ENCODE peak calls at places on chromosome 12, in five cellular contexts. K is GM12878, D is gastrocnemius medialis, G is astrocyte of the spinal cord, B is stomach. X is an unnamed sample.

GRCh38 chr12:26748741-26749431 is 84.1 kb downstream of the ITPR2 start:
- DNase-seq in K (peak), D (no peak), G (peak), B (no peak), X (no peak)

GRCh38 chr12:116717466-116718457 is 20.1 kb downstream of the SPRING1 start:
- DNase-seq in K (no peak), D (peak), G (peak), B (no peak), X (no peak)

GRCh38 chr12:64531665-64532334 is 78.5 kb upstream of the RASSF3 start:
- DNase-seq in K (no peak), D (no peak), G (no peak), B (no peak), X (no peak)

GRCh38 chr12:100555722-100556121 is 17.8 kb upstream of the GAS2L3 start:
- DNase-seq in K (no peak), D (no peak), G (no peak), B (no peak), X (no peak)

GRCh38 chr12:14619731-14620501 is 52.2 kb upstream of the PLBD1 start:
- DNase-seq in K (no peak), D (no peak), G (no peak), B (peak), X (no peak)

GRCh38 chr12:49942512-49942893 is 8.0 kb upstream of the AQP2 start:
- DNase-seq in K (no peak), D (no peak), G (no peak), B (no peak), X (peak)

GRCh38 chr12:39616666-39617065 is 2.9 kb downstream of the ABCD2 start:
- DNase-seq in K (no peak), D (no peak), G (no peak), B (no peak), X (no peak)

GRCh38 chr12:132281021-132281420 is 48.4 kb downstream of the GALNT9 start:
- DNase-seq in K (no peak), D (no peak), G (no peak), B (no peak), X (no peak)

GRCh38 chr12:68805592-68806120 is 2.3 kb upstream of the MDM2 start:
- DNase-seq in K (no peak), D (no peak), G (no peak), B (no peak), X (no peak)

GRCh38 chr12:1890119-1890703 is 28.2 kb downstream of the CACNA2D4 start:
- DNase-seq in K (no peak), D (no peak), G (no peak), B (no peak), X (no peak)

GRCh38 chr12:45478931-45479330 is 250.6 kb upstream of the ARID2 start:
- DNase-seq in K (no peak), D (no peak), G (no peak), B (no peak), X (no peak)

GRCh38 chr12:69688496-69689427 is 10.3 kb downstream of the BEST3 start:
- DNase-seq in K (no peak), D (peak), G (peak), B (peak), X (peak)

GRCh38 chr12:23055004-23055403 is 430.0 kb downstream of the ETNK1 start:
- DNase-seq in K (no peak), D (no peak), G (peak), B (no peak), X (no peak)

GRCh38 chr12:120043421-120043820 is 54.4 kb downstream of the BICDL1 start:
- DNase-seq in K (no peak), D (no peak), G (no peak), B (no peak), X (no peak)

GRCh38 chr12:87021400-87021799 is 765.2 kb upstream of the MGAT4C start:
- DNase-seq in K (no peak), D (no peak), G (no peak), B (no peak), X (no peak)

GRCh38 chr12:75635606-75636444 is 124.4 kb upstream of the KRR1 start:
- DNase-seq in K (no peak), D (no peak), G (peak), B (no peak), X (no peak)

GRCh38 chr12:69254046-69254445 is 14.7 kb downstream of the CPSF6 start:
- DNase-seq in K (peak), D (no peak), G (peak), B (no peak), X (no peak)

GRCh38 chr12:27627123-27627835 is 69.0 kb upstream of the REP15 start:
- DNase-seq in K (no peak), D (no peak), G (peak), B (no peak), X (peak)

GRCh38 chr12:43292699-43293098 is 259.3 kb downstream of the ADAMTS20 start:
- DNase-seq in K (no peak), D (no peak), G (peak), B (no peak), X (no peak)

GRCh38 chr12:112992541-112993398 is 14.5 kb downstream of the OAS2 start:
- DNase-seq in K (no peak), D (peak), G (peak), B (peak), X (no peak)

GRCh38 chr12:111173391-111174282 is 195.3 kb downstream of the PHETA1 start:
- DNase-seq in K (no peak), D (no peak), G (no peak), B (no peak), X (no peak)

GRCh38 chr12:43957732-43958131 is 121.9 kb downstream of the TMEM117 start:
- DNase-seq in K (peak), D (no peak), G (peak), B (no peak), X (no peak)

GRCh38 chr12:59548930-59549329 is 46.9 kb upstream of the SLC16A7 start:
- DNase-seq in K (no peak), D (no peak), G (no peak), B (peak), X (no peak)

GRCh38 chr12:54419088-54419887 is at the start of gene ITGA5:
- DNase-seq in K (no peak), D (peak), G (peak), B (peak), X (peak)

DNA sequence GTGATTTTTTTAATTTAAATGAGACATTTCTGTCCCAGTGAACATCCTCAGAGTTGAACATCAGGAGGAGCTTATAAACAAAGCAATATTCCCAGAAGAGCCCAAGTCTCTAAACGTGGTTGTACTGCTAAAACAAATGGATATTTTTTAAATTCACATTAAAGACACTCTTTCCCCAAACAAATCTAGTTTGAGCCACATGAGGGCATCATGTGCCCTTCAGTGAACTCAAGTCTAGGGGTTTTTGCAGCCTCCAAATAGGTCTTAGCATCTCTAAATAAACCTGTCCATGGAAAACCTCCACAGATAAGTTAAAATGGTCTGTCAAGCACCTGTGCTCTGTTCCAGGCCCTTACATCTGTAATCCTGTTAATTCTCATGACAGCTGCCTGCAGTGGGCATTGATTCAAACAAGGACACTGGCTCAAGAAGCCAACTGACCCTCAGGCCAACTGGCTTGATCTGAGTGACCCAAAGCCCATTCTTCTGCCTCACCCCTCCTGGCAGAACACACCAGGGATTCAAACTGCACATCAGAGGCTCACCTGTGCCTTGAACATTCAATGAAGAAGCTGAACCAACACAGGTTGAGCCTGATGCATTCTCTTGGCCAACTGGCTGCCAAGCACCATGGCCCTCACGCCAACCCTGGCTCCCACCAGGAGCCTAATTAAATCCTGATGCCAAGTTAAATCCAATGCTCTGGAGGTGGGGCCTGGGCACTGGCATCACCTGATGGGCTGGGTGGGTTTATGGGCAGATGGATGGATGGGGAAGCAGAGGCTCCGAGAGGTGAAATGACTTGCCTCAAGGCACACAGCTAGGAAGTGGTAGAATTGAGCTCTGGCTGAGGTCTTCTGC is 8.6 kb downstream of the ISCU start:
- DNase-seq in K (no peak), D (peak), G (peak), B (no peak), X (no peak)
- TF ChIP-seq CTCF in K (peak), D (no peak), G (peak), B (no peak), X (no peak)

GRCh38 chr12:65656904-65657351 is 167.4 kb upstream of the HMGA2 start:
- DNase-seq in K (no peak), D (no peak), G (peak), B (no peak), X (no peak)
- TF ChIP-seq CTCF in K (no peak), D (no peak), G (no peak), B (no peak), X (no peak)

GRCh38 chr12:65940744-65941143 is 116.5 kb downstream of the HMGA2 start:
- DNase-seq in K (no peak), D (no peak), G (no peak), B (no peak), X (no peak)

GRCh38 chr12:65945457-65945856 is 121.2 kb downstream of the HMGA2 start:
- DNase-seq in K (no peak), D (no peak), G (no peak), B (no peak), X (no peak)

GRCh38 chr12:65941388-65941787 is 117.1 kb downstream of the HMGA2 start:
- DNase-seq in K (no peak), D (no peak), G (peak), B (no peak), X (no peak)

GRCh38 chr12:65944637-65945036 is 120.4 kb downstream of the HMGA2 start:
- DNase-seq in K (no peak), D (no peak), G (no peak), B (no peak), X (no peak)

DNA sequence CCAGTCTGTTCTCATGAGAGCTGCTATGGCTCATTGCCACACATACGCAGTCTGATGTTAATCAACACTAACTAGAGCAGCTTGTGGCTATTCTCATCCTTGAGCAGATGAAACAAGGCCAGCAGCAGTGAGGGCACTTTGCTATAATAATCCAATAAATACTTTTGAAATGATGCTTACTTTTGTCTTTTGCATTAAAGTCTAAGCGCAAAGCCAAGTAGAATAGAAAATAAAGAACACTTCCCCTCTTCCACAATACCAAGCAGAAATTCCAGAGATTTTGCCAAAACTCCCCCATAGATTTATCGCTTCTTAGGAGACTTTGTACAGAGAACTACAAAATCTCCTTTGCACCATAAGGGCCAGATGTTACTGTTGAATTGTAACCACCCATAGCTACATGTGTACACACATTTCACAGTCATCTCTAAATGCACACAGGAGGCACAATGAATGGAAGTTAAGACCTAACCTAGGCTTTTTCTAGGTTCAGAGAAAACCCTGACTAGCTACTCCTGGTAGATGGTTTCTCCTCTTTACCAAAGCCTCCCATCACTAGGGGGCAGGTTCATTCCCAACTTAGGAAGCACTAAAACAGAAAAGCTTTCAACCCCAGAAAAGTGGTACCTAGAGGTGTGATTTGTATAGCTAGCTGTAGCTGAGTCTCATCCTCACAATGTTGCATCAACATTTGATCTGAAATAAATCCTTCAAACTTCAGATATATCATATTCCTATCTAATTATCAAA is 119.3 kb downstream of the HMGA2 start:
- DNase-seq in K (no peak), D (no peak), G (no peak), B (no peak), X (no peak)
- TF ChIP-seq CTCF in K (no peak), D (no peak), G (peak), B (no peak), X (no peak)

DNA sequence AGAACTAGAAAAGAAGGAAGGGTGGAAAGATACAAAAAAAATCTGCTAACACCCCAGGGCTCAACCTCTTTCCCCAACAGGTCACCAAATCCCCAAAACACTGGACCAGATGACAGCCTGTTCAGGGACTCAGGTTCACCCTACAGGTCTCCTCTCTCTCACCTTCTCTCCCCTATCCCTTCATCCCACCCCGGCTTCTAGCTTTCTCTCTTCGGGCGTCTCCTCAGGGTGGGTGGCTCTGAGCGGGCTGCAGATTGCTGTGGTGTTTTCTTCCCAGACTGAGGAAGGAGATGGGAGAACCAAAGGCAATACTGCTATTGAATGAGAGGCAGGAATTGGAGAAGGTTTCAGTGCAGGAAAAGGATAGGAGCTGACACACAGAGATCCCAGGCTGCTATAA is 39.3 kb downstream of the ANO2 start:
- DNase-seq in K (no peak), D (no peak), G (no peak), B (no peak), X (no peak)
- TF ChIP-seq CTCF in K (no peak), D (no peak), G (no peak), B (no peak), X (no peak)

GRCh38 chr12:42172811-42173210 is 28.1 kb upstream of the GXYLT1 start:
- DNase-seq in K (no peak), D (no peak), G (no peak), B (no peak), X (no peak)
- TF ChIP-seq CTCF in K (no peak), D (no peak), G (no peak), B (no peak), X (no peak)

DNA sequence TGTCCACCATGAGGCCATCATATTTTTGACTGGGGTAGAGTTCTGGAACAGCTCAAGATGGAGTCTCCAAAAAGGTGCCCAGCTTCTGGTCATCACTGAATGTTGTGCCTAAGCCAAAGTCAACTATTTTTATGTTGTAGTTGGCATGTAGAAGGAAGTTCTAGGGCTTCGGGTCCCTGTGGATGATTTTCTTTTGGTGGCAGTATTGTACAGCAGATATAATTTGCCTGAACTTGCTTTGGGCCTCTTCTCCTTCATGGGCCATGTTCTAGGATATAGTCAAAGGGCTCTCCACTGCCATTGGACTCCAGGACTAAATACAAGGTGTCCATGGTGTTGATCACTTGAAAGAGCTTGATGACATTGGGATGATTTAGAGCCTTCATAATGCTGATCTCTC is 143.6 kb downstream of the SLC38A4 start:
- DNase-seq in K (no peak), D (no peak), G (no peak), B (no peak), X (no peak)
- TF ChIP-seq CTCF in K (no peak), D (no peak), G (no peak), B (no peak), X (no peak)

GRCh38 chr12:91604897-91605296 is 422.3 kb upstream of the DCN start:
- DNase-seq in K (no peak), D (no peak), G (no peak), B (no peak), X (no peak)
- TF ChIP-seq CTCF in K (no peak), D (no peak), G (no peak), B (no peak), X (no peak)

DNA sequence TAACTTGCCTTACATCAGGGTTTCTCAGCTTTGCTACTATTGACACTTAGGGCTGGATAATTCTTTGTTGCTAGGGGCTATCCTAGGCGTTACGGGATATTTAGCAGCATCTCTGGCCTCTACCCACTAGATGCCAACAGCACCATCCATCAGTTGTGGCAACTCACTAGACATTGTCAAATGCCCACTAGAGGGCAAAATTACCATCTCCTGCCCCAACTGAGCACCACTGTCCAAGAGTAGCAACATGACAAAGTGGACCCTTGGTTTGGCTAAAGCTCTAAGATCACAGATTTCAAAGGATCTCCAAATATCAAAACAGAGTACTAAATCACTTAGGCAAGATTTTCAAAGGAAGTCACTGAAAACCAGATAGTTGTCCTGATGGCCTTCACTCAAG is 251.7 kb upstream of the TBX3 start:
- DNase-seq in K (no peak), D (no peak), G (no peak), B (no peak), X (no peak)
- TF ChIP-seq CTCF in K (no peak), D (no peak), G (peak), B (no peak), X (no peak)

DNA sequence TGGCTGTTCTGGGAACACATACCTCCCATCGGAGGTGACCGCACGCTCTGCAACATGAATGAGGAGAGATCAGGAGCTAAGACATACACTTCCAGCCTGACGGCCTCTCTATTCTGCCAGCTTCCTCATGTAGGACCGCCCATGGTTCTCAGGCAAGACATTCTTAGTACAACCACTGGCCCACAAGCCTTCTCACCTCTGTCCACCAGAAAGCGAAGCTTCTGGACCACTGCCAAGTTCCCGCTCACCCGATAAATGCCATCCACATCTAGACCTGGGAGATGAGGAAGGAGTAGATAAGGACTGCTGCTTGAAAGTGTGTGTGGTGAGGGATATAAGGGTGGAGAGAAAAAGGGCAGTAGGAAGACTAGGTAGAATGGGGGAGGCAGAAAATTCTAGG is 5.2 kb downstream of the ARHGAP9 start:
- DNase-seq in K (no peak), D (no peak), G (no peak), B (no peak), X (no peak)
- TF ChIP-seq CTCF in K (no peak), D (no peak), G (no peak), B (no peak), X (no peak)

DNA sequence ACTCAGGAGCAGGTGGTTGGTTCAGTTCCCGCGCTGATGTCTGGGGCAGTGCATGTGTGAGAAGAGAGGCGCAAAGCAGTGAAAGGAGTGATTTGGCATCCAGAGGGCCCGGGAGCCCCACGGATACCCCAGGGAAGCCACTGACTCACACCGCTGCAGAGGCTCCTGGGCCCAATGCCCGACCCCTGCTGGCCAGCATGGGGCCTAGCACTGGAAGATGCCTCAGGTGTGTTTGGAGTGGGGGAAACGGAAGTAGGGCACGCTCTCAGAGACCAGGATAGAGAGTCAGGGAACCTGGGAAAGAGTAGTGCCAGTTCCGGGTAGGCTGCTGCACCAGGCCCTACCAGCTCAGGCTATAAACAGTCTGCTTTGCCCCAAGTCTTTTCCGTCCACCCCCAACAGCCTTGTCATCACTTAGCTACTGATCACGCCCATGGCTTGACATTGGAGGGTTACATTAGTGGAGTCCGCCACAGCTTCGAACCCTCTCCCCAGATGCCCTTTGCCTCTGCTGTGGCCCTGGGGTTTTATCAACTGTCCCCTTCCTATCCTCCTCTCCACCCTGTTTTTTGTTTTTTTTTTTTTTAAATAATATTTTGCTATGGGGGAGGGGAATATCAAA is 9.5 kb upstream of the CSAD start:
- DNase-seq in K (no peak), D (peak), G (peak), B (peak), X (no peak)
- TF ChIP-seq CTCF in K (peak), D (peak), G (peak), B (peak), X (peak)